ENCODE peak calls at places on chromosome 9, in four cellular contexts. Z is IMR-90, G is mesenchymal stem cell, A is H9. I is an unnamed sample.

GRCh38 chr9:20240498-20240897 is 381.8 kb downstream of the MLLT3 start:
- DNase-seq in G (no peak), Z (no peak), A (no peak), I (no peak)

GRCh38 chr9:130927995-130928900 is 10.8 kb downstream of the FIBCD1 start:
- DNase-seq in A (no peak), G (no peak), Z (peak), I (no peak)

GRCh38 chr9:15485836-15486678 is 24.7 kb downstream of the PSIP1 start:
- DNase-seq in G (peak), A (no peak), Z (peak), I (no peak)

GRCh38 chr9:90038778-90039177 is 434.0 kb downstream of the GADD45G start:
- DNase-seq in G (no peak), A (no peak), Z (no peak), I (peak)

GRCh38 chr9:76528056-76528455 is 69.1 kb downstream of the GCNT1 start:
- DNase-seq in A (no peak), Z (no peak), G (no peak), I (no peak)

GRCh38 chr9:91978739-91979414 is 28.8 kb upstream of the ROR2 start:
- DNase-seq in Z (peak), G (peak), A (peak), I (peak)

GRCh38 chr9:110140276-110140675 is 67.7 kb downstream of the C9orf152 start:
- DNase-seq in A (no peak), Z (no peak), G (no peak), I (no peak)

GRCh38 chr9:1837453-1838084 is 177.6 kb upstream of the SMARCA2 start:
- DNase-seq in G (no peak), Z (peak), A (peak), I (peak)

GRCh38 chr9:108963459-108964143 is 29.4 kb downstream of the ABITRAM start:
- DNase-seq in A (no peak), G (no peak), Z (peak), I (no peak)

GRCh38 chr9:127912882-127913281 is 4.0 kb downstream of the ST6GALNAC4 start:
- DNase-seq in Z (no peak), A (no peak), G (no peak), I (no peak)

GRCh38 chr9:6479959-6480358 is 67.0 kb downstream of the UHRF2 start:
- DNase-seq in A (no peak), G (no peak), Z (no peak), I (no peak)

GRCh38 chr9:136858844-136859757 is 7.0 kb downstream of the MAMDC4 start:
- DNase-seq in A (no peak), Z (peak), G (no peak), I (peak)

GRCh38 chr9:92680166-92681119 is 10.5 kb upstream of the IPPK start:
- DNase-seq in Z (peak), A (no peak), G (no peak), I (peak)

GRCh38 chr9:70893610-70894122 is 227.8 kb downstream of the TRPM3 start:
- DNase-seq in Z (no peak), G (no peak), A (no peak), I (no peak)

GRCh38 chr9:129776938-129777768 is 24.3 kb upstream of the PTGES start:
- DNase-seq in G (peak), Z (peak), A (peak), I (no peak)

GRCh38 chr9:103126494-103126893 is 131.4 kb downstream of the CYLC2 start:
- DNase-seq in Z (no peak), G (no peak), A (no peak), I (no peak)

GRCh38 chr9:116501871-116502270 is 185.2 kb upstream of the TRIM32 start:
- DNase-seq in A (no peak), G (peak), Z (peak), I (no peak)

GRCh38 chr9:110351009-110351467 is 13.4 kb upstream of the TXNDC8 start:
- DNase-seq in A (no peak), G (peak), Z (peak), I (no peak)

GRCh38 chr9:6712041-6712440 is 45.7 kb upstream of the KDM4C start:
- DNase-seq in A (no peak), G (no peak), Z (no peak), I (no peak)

GRCh38 chr9:88777498-88778312 is 213.6 kb upstream of the S1PR3 start:
- DNase-seq in Z (peak), G (peak), A (no peak), I (no peak)

GRCh38 chr9:133713960-133714495 is 24.1 kb downstream of the SARDH start:
- DNase-seq in G (no peak), A (no peak), Z (no peak), I (no peak)
- H2AK5ac ChIP-seq in G (no peak), A (no peak), Z (peak), I (no peak)

GRCh38 chr9:114181583-114182409 is 26.5 kb downstream of the COL27A1 start:
- DNase-seq in G (peak), A (no peak), Z (peak), I (no peak)
- H2AK5ac ChIP-seq in G (peak), A (no peak), Z (peak), I (no peak)

GRCh38 chr9:8823131-8823895 is 1023.7 kb upstream of the DMAC1 start:
- DNase-seq in A (no peak), Z (no peak), G (no peak), I (no peak)
- H2AK5ac ChIP-seq in A (no peak), Z (no peak), G (peak), I (peak)

GRCh38 chr9:134458111-134458845 is 132.0 kb downstream of the RXRA start:
- DNase-seq in G (peak), Z (peak), A (no peak), I (no peak)
- H2AK5ac ChIP-seq in G (peak), Z (peak), A (no peak), I (no peak)